ENCODE peak calls at places on chromosomes 5 and 9, in five cellular contexts. W is tibial artery, I is Caco-2, Q is lung, X is fibroblast of lung. G is an unnamed sample. For H3K36me3 and H3K4me1, the result is how much of the 10 kb centered on the place peaks cover.

GRCh38 chr5:109739741-109740140 is 50.0 kb downstream of the MAN2A1 start:
- DNase-seq in W (no peak), I (no peak), Q (no peak), X (peak), G (no peak)

GRCh38 chr9:136093995-136094881 is 851 bp downstream of the NACC2 start:
- DNase-seq in W (peak), I (peak), Q (peak), X (peak), G (no peak)

GRCh38 chr5:96572864-96573512 is 89.2 kb upstream of the CAST start:
- DNase-seq in W (no peak), I (no peak), Q (no peak), X (peak), G (no peak)

GRCh38 chr5:6403416-6403815 is 25.1 kb upstream of the MED10 start:
- DNase-seq in W (no peak), I (no peak), Q (no peak), X (no peak), G (no peak)

GRCh38 chr5:141898448-141899094 is 20.4 kb upstream of the PCDH1 start:
- DNase-seq in W (no peak), I (no peak), Q (no peak), X (no peak), G (no peak)

GRCh38 chr5:55102345-55102744 is at the start of gene GZMA:
- DNase-seq in W (no peak), I (no peak), Q (no peak), X (no peak), G (no peak)

GRCh38 chr9:129282308-129283211 is 104.5 kb upstream of the IER5L start:
- DNase-seq in W (peak), I (no peak), Q (no peak), X (no peak), G (peak)

GRCh38 chr5:128538249-128539037 is 398 bp upstream of the FBN2 start:
- DNase-seq in W (peak), I (no peak), Q (no peak), X (peak), G (no peak)

GRCh38 chr5:180315762-180316212 is 23.9 kb upstream of the MAPK9 start:
- DNase-seq in W (no peak), I (peak), Q (peak), X (peak), G (peak)

GRCh38 chr5:115351356-115352195 is 55.1 kb upstream of the CCDC112 start:
- DNase-seq in W (no peak), I (no peak), Q (no peak), X (peak), G (no peak)

GRCh38 chr5:174717826-174718455 is 6.4 kb upstream of the MSX2 start:
- DNase-seq in W (no peak), I (no peak), Q (no peak), X (no peak), G (no peak)

GRCh38 chr5:109298794-109299193 is 111.0 kb downstream of the PJA2 start:
- DNase-seq in W (no peak), I (no peak), Q (no peak), X (no peak), G (no peak)

GRCh38 chr5:138712791-138713190 is 40.4 kb upstream of the CTNNA1 start:
- DNase-seq in W (no peak), I (no peak), Q (no peak), X (no peak), G (no peak)

GRCh38 chr5:109335114-109335513 is 74.7 kb downstream of the PJA2 start:
- DNase-seq in W (no peak), I (no peak), Q (no peak), X (no peak), G (no peak)

GRCh38 chr9:119961774-119962408 is 592.7 kb upstream of the BRINP1 start:
- DNase-seq in W (no peak), I (no peak), Q (peak), X (peak), G (no peak)

GRCh38 chr5:61277781-61278180 is 54.3 kb upstream of the ZSWIM6 start:
- DNase-seq in W (no peak), I (no peak), Q (peak), X (no peak), G (no peak)

GRCh38 chr5:133891390-133891789 is 77.0 kb downstream of the C5orf15 start:
- DNase-seq in W (no peak), I (peak), Q (no peak), X (no peak), G (no peak)

GRCh38 chr5:107668933-107669542 is 1.7 kb downstream of the EFNA5 start:
- DNase-seq in W (peak), I (no peak), Q (no peak), X (peak), G (no peak)

GRCh38 chr5:154945695-154946301 is 4.9 kb downstream of the MRPL22 start:
- DNase-seq in W (no peak), I (no peak), Q (no peak), X (peak), G (no peak)

GRCh38 chr5:151127926-151128325 is 29.7 kb downstream of the ANXA6 start:
- DNase-seq in W (no peak), I (no peak), Q (no peak), X (no peak), G (no peak)

GRCh38 chr9:38142201-38142600 is 73.2 kb upstream of the SHB start:
- DNase-seq in W (no peak), I (peak), Q (no peak), X (no peak), G (no peak)

GRCh38 chr5:96657068-96657467 is 5.1 kb upstream of the CAST start:
- DNase-seq in W (no peak), I (no peak), Q (no peak), X (peak), G (peak)

GRCh38 chr9:91900057-91900816 is 49.8 kb downstream of the ROR2 start:
- DNase-seq in W (no peak), I (no peak), Q (no peak), X (no peak), G (no peak)

GRCh38 chr5:159458217-159458711 is 128.0 kb upstream of the IL12B start:
- DNase-seq in W (no peak), I (no peak), Q (no peak), X (no peak), G (no peak)

GRCh38 chr5:144469106-144469505 is 298.4 kb downstream of the KCTD16 start:
- DNase-seq in W (no peak), I (no peak), Q (no peak), X (no peak), G (no peak)

GRCh38 chr5:121024416-121025311 is 560.6 kb downstream of the PRR16 start:
- DNase-seq in W (no peak), I (no peak), Q (no peak), X (no peak), G (no peak)

DNA sequence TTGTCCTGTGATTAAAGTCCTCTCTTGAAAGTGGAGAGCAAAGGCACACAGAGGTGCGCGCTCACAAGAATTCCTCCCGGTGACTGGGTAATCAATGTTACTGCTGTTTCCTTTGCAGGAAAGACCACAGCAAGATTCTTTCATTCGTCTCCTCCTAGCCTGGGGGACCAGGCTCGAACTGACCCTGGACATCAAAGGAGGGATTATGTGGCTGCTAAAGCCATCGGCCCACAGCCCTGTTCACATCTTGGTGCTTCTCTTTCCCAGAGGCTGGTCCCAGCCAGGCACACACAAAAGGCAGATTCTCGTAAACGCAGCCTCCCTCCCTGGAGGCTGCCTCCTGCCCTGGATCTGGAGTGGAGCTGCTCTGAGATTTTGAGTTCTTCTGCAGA is 230.9 kb downstream of the FANCC start:
- DNase-seq in W (peak), I (peak), Q (no peak), X (no peak), G (no peak)
- H3K36me3 ChIP-seq in W (half or more), I (under half), Q (under half), X (under half), G (half or more)

GRCh38 chr9:105055922-105056321 is 128.0 kb upstream of the ABCA1 start:
- DNase-seq in W (no peak), I (no peak), Q (no peak), X (peak), G (no peak)
- TF ChIP-seq CTCF in W (no peak), I (no peak), Q (no peak), X (no peak), G (no peak)

GRCh38 chr9:137308102-137308619 is 6.1 kb upstream of the NRARP start:
- DNase-seq in W (no peak), I (peak), Q (no peak), X (no peak), G (no peak)
- H3K4me1 ChIP-seq in W (under half), I (under half), Q (under half), X (under half), G (under half)

DNA sequence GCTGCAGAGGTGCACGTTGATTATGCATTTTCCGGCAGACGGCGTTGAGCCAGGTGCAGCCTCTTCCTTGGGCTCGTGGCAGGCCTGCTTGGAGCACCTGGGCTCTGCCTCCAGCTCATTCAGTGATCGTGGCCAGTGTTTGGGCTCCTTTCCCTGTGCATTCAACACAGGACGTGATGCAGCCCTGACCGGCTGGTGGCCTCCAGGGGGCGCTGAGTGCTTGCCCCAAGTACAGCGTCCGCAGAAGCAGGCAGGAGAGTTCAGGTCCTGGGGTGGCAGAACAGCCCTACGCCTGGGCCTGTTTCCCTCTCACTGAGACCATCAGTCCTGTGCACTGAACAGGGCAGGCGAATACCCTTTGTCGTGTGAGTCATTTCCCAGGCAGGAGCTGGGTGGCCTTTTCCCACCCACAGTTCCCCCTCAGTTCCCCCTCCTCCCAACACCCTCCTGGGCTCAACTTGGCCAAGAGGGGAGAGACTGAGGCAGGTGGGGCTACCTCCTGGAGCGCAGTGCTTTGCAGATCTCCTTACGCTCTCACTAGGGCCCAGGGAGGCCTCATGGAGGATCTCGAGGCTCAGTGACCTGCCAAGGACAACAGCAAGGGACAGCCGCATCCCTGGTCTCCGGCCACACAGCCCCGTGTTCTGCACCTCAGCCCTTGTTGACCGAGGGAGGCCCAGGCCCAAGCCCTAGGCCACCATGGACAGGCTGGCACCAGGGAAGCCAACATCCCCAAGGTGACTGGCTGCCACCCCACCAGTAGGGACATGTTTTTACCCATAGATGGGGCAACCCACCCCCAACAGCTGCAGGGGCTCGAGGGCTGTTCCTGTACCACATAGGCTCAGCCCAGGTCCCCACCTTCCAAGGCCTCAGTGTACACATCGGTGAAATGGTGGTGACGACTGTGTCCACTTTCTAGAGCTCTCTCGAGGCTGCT is 52.9 kb downstream of the LRSAM1 start:
- DNase-seq in W (peak), I (peak), Q (peak), X (peak), G (peak)
- H3K36me3 ChIP-seq in W (half or more), I (under half), Q (under half), X (half or more), G (half or more)

GRCh38 chr9:76419782-76420380 is 25.7 kb upstream of the RFK start:
- DNase-seq in W (no peak), I (no peak), Q (no peak), X (no peak), G (no peak)
- TF ChIP-seq CTCF in W (peak), I (no peak), Q (no peak), X (peak), G (no peak)

GRCh38 chr9:88476491-88477271 is 58.3 kb upstream of the NXNL2 start:
- DNase-seq in W (no peak), I (no peak), Q (no peak), X (peak), G (no peak)
- H3K4me1 ChIP-seq in W (under half), I (under half), Q (under half), X (under half), G (under half)

GRCh38 chr9:33908749-33909148 is 91.8 kb downstream of the UBE2R2 start:
- DNase-seq in W (no peak), I (no peak), Q (no peak), X (no peak), G (no peak)
- H3K36me3 ChIP-seq in W (under half), I (under half), Q (under half), X (under half), G (under half)

DNA sequence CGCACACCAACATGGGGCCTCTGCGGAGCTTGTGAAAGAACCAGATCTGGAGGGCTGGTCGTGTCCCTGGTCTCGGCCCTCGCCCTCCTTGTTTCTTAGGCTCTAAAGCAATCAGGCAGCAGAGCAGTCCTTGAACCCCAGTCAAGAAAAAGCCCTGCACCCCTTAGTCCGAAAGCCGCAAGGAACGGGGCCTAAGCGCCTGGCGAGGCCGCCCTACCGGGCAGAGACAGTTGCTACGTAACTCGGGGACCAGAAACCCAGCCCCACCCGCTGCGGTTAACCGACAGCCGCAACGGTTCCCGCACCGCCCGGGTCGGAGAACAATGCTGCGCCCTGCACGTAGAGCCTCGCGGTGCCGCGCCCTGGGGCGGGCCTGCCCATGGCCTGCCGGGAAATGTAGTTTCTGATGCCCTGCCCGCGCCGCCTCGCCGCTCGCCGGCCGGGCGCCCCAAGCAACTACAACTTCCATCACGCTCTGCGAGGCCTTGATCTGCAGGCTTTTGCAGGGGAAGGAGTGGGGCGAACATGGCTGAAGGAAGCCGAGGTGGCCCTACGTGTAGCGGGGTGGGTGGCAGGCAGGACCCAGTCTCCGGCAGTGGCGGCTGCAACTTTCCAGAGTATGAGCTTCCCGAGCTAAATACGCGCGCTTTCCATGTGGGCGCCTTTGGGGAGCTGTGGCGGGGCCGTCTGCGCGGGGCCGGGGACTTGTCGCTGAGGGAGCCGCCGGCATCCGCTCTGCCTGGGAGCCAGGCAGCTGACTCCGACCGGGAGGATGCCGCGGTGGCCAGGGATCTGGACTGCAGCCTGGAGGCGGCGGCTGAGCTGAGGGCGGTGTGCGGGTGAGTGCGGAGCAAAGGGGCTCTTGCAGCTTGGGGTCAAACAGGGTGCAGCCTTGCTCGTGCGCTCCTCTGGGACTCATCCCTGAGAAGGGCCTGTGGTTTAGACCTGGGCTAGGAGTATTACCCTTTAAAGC is at the start of gene SNAPC3:
- DNase-seq in W (peak), I (peak), Q (peak), X (peak), G (peak)
- TF ChIP-seq CTCF in W (no peak), I (no peak), Q (no peak), X (no peak), G (peak)

GRCh38 chr5:67093259-67093658 is 103.3 kb downstream of the CD180 start:
- DNase-seq in W (no peak), I (no peak), Q (no peak), X (no peak), G (no peak)
- H3K4me1 ChIP-seq in W (under half), I (under half), Q (under half), X (under half), G (under half)